ENCODE peak calls at places on chromosomes 7 and 10, in nine cellular contexts. G is colonic mucosa, Q is fibroblast of the aortic adventitia, Z is B cell, X is fibroblast of lung, R is endothelial cell, W is GM13976, A is H9, S is ovary. C is an unnamed sample.

GRCh38 chr10:6678211-6678803 is 98.2 kb upstream of the PRKCQ start:
- DNase-seq in G (peak; percentile 62), Q (peak; percentile 40), Z (peak; percentile 55), X (peak; percentile 23), R (peak; percentile 53), W (peak; percentile 28), A (peak; percentile 66), S (peak; percentile 31), C (peak; percentile 28)

GRCh38 chr10:128263891-128264688 is 137.9 kb upstream of the MKI67 start:
- DNase-seq in G (peak; percentile 60), Q (peak; percentile 38), Z (no peak), X (peak; percentile 16), R (peak; percentile 78), W (peak; percentile 51), A (peak; percentile 77), S (no peak), C (peak; percentile 54)

GRCh38 chr10:7028809-7029166 is 382.0 kb downstream of the SFMBT2 start:
- DNase-seq in G (no peak), Q (no peak), Z (no peak), X (no peak), R (no peak), W (no peak), A (no peak), S (no peak), C (no peak)

GRCh38 chr7:145732521-145732920 is 384.1 kb upstream of the CNTNAP2 start:
- DNase-seq in G (no peak), Q (no peak), Z (no peak), X (no peak), R (no peak), W (no peak), A (no peak), S (no peak), C (no peak)

GRCh38 chr7:137820156-137820555 is 26.6 kb downstream of the DGKI start:
- DNase-seq in G (no peak), Q (no peak), Z (no peak), X (peak; percentile 60), R (no peak), W (no peak), A (no peak), S (no peak), C (no peak)

GRCh38 chr7:113306302-113306701 is 187.9 kb upstream of the SMIM30 start:
- DNase-seq in G (no peak), Q (no peak), Z (no peak), X (no peak), R (no peak), W (no peak), A (no peak), S (no peak), C (no peak)

GRCh38 chr7:106354822-106355221 is 70.0 kb upstream of the NAMPT start:
- DNase-seq in G (no peak), Q (no peak), Z (no peak), X (no peak), R (no peak), W (no peak), A (no peak), S (no peak), C (no peak)

GRCh38 chr7:48806731-48807130 is 117.6 kb upstream of the CDC14C start:
- DNase-seq in G (no peak), Q (no peak), Z (no peak), X (no peak), R (no peak), W (no peak), A (no peak), S (no peak), C (no peak)

GRCh38 chr10:115432188-115432819 is 339.1 kb downstream of the ATRNL1 start:
- DNase-seq in G (no peak), Q (no peak), Z (no peak), X (peak; percentile 26), R (no peak), W (no peak), A (no peak), S (no peak), C (no peak)

GRCh38 chr7:36473454-36474282 is 84.0 kb downstream of the ANLN start:
- DNase-seq in G (peak; percentile 74), Q (no peak), Z (no peak), X (peak; percentile 25), R (peak; percentile 73), W (no peak), A (peak; percentile 69), S (no peak), C (peak; percentile 10)

GRCh38 chr7:102140952-102141370 is 145.7 kb upstream of the SH2B2 start:
- DNase-seq in G (no peak), Q (no peak), Z (peak; percentile 73), X (no peak), R (no peak), W (no peak), A (no peak), S (no peak), C (no peak)

GRCh38 chr7:42183547-42183946 is 53.5 kb downstream of the GLI3 start:
- DNase-seq in G (no peak), Q (no peak), Z (no peak), X (no peak), R (no peak), W (no peak), A (no peak), S (no peak), C (no peak)
- TF ChIP-seq CTCF in G (no peak), Q (no peak), Z (no peak), X (no peak), R (no peak), W (no peak), A (no peak), S (no peak), C (no peak)

GRCh38 chr7:47581442-47581820 is 480 bp downstream of the TNS3 start:
- DNase-seq in G (peak; percentile 80), Q (peak; percentile 19), Z (no peak), X (no peak), R (peak; percentile 23), W (no peak), A (no peak), S (peak; percentile 49), C (no peak)

GRCh38 chr7:47581821-47582747 is at the start of gene TNS3:
- DNase-seq in G (no peak), Q (peak; percentile 43), Z (no peak), X (no peak), R (peak; percentile 60), W (no peak), A (peak; percentile 66), S (peak; percentile 62), C (peak; percentile 30)

GRCh38 chr7:47580175-47580701 is 1.7 kb downstream of the TNS3 start:
- DNase-seq in G (peak; percentile 82), Q (peak; percentile 38), Z (no peak), X (peak; percentile 50), R (no peak), W (no peak), A (no peak), S (peak; percentile 47), C (no peak)

GRCh38 chr7:47579458-47579857 is 2.5 kb downstream of the TNS3 start:
- DNase-seq in G (no peak), Q (peak; percentile 24), Z (no peak), X (no peak), R (no peak), W (no peak), A (no peak), S (no peak), C (no peak)

GRCh38 chr7:47580811-47581331 is 1.0 kb downstream of the TNS3 start:
- DNase-seq in G (no peak), Q (peak; percentile 32), Z (no peak), X (no peak), R (no peak), W (no peak), A (no peak), S (peak; percentile 36), C (no peak)
- TF ChIP-seq CTCF in G (no peak), Q (no peak), Z (no peak), X (no peak), R (no peak), W (no peak), A (no peak), S (no peak), C (no peak)

GRCh38 chr10:11525503-11525902 is 85.9 kb downstream of the USP6NL start:
- DNase-seq in G (peak; percentile 37), Q (peak; percentile 92), Z (no peak), X (no peak), R (no peak), W (no peak), A (no peak), S (peak; percentile 85), C (no peak)

GRCh38 chr10:11520892-11521291 is 90.6 kb downstream of the USP6NL start:
- DNase-seq in G (no peak), Q (no peak), Z (no peak), X (no peak), R (no peak), W (no peak), A (no peak), S (no peak), C (no peak)

GRCh38 chr10:11521860-11522259 is 89.6 kb downstream of the USP6NL start:
- DNase-seq in G (no peak), Q (peak; percentile 82), Z (no peak), X (peak; percentile 57), R (no peak), W (no peak), A (no peak), S (no peak), C (no peak)

GRCh38 chr10:11527068-11527467 is 84.4 kb downstream of the USP6NL start:
- DNase-seq in G (no peak), Q (peak; percentile 4), Z (no peak), X (no peak), R (no peak), W (no peak), A (no peak), S (no peak), C (no peak)

DNA sequence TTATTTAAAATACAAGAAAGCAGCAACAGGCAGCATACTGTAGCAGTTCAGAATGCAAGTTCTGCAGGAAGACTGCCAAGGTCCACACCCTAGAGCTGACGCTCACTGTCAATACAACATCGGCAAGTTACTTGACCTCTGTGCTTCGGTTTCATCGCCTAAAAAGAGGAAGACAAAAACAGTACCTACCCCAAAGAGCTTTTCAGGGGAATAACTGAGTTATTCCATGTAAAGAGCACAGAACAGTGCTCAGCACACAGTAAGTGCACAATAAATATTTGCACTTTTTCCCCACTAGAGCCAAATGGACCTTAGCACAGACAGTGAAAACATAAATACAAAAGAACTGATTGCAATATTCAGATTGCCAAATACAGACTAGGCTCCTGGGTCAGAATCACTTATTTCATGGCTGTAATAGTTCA is 88.6 kb downstream of the USP6NL start:
- DNase-seq in G (peak; percentile 62), Q (peak; percentile 63), Z (no peak), X (no peak), R (no peak), W (no peak), A (no peak), S (no peak), C (no peak)
- TF ChIP-seq CTCF in G (no peak), Q (no peak), Z (no peak), X (no peak), R (no peak), W (no peak), A (no peak), S (no peak), C (no peak)

DNA sequence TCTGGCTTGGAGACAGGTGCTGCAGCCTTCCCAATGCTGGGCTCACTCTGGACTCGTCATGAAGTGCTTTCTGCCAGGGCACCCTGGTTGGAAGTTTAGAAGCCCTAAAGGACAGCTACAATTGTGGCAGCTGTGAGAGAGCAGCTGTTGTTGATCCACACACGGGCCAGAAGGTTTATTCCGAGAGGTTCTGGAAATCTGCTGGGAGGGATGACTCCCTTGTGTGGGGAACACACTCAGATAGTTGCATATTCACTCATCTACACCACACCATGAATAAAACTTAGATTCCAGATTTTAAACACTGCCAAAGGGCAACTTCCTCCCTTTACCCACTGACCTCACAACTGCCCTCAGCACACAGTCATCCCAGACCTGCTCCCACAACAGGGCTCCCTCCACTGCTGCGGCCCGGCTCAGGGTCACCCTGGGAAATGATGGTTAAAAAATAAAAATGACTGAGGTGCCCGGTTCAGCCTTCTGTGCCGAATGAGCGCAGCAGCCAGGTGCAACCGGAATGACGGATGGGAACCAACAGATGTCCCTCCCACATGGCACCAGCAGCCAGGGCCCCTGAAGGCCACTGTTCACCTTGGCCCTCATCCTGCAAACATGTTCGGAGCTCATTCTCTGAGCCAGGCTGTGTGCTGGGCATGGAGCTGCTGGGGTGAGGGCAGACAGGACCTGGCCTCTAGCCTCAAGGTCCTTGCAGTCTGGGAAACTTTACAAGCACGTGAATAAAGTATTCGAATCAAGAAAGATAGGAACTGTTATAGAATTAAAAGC is 40.2 kb downstream of the ASB13 start:
- DNase-seq in G (peak; percentile 32), Q (no peak), Z (no peak), X (no peak), R (no peak), W (no peak), A (no peak), S (peak; percentile 25), C (no peak)
- TF ChIP-seq CTCF in G (no peak), Q (no peak), Z (no peak), X (no peak), R (no peak), W (no peak), A (no peak), S (no peak), C (no peak)

C was measured in GM20000.